ENCODE peak calls at places on chromosomes 5 and 9, in four cellular contexts. One of them, this sample, is unnamed.

GRCh38 chr5:171055881-171056454 is 194.2 kb downstream of the RANBP17 start:
- DNase-seq in uterus: no peak
- DNase-seq in neural progenitor cell: no peak
- DNase-seq in cardiac fibroblast: no peak
- DNase-seq in this sample: no peak

GRCh38 chr9:136482046-136482792 is 621 bp downstream of the SEC16A start:
- DNase-seq in uterus: no peak
- DNase-seq in neural progenitor cell: peak; percentile 38
- DNase-seq in cardiac fibroblast: peak; percentile 56
- DNase-seq in this sample: peak; percentile 82

GRCh38 chr5:67234671-67235176 is 38.1 kb upstream of the CD180 start:
- DNase-seq in uterus: no peak
- DNase-seq in neural progenitor cell: no peak
- DNase-seq in cardiac fibroblast: peak; percentile 86
- DNase-seq in this sample: no peak

GRCh38 chr5:170986598-170986997 is 124.8 kb downstream of the RANBP17 start:
- DNase-seq in uterus: no peak
- DNase-seq in neural progenitor cell: no peak
- DNase-seq in cardiac fibroblast: peak; percentile 54
- DNase-seq in this sample: no peak

GRCh38 chr5:92641031-92641962 is 939.7 kb downstream of the NR2F1-AS1 start:
- DNase-seq in uterus: peak; percentile 13
- DNase-seq in neural progenitor cell: no peak
- DNase-seq in cardiac fibroblast: peak; percentile 73
- DNase-seq in this sample: no peak

GRCh38 chr5:82534891-82535395 is 256.8 kb upstream of the RPS23 start:
- DNase-seq in uterus: no peak
- DNase-seq in neural progenitor cell: no peak
- DNase-seq in cardiac fibroblast: no peak
- DNase-seq in this sample: no peak

GRCh38 chr9:73137286-73137899 is 14.3 kb upstream of the ANXA1 start:
- DNase-seq in uterus: no peak
- DNase-seq in neural progenitor cell: peak; percentile 27
- DNase-seq in cardiac fibroblast: no peak
- DNase-seq in this sample: no peak

GRCh38 chr9:971901-972511 is 4.4 kb upstream of the DMRT3 start:
- DNase-seq in uterus: no peak
- DNase-seq in neural progenitor cell: peak; percentile 92
- DNase-seq in cardiac fibroblast: no peak
- DNase-seq in this sample: no peak

GRCh38 chr5:177086918-177087706 is 397 bp downstream of the FGFR4 start:
- DNase-seq in uterus: no peak
- DNase-seq in neural progenitor cell: peak; percentile 84
- DNase-seq in cardiac fibroblast: no peak
- DNase-seq in this sample: no peak

GRCh38 chr5:179212870-179213269 is 132.4 kb downstream of the ADAMTS2 start:
- DNase-seq in uterus: no peak
- DNase-seq in neural progenitor cell: peak; percentile 27
- DNase-seq in cardiac fibroblast: no peak
- DNase-seq in this sample: no peak

GRCh38 chr9:136014928-136015633 is 53.9 kb upstream of the UBAC1 start:
- DNase-seq in uterus: peak; percentile 12
- DNase-seq in neural progenitor cell: no peak
- DNase-seq in cardiac fibroblast: no peak
- DNase-seq in this sample: no peak

GRCh38 chr5:80941496-80941895 is 18.7 kb upstream of the RASGRF2 start:
- DNase-seq in uterus: no peak
- DNase-seq in neural progenitor cell: no peak
- DNase-seq in cardiac fibroblast: no peak
- DNase-seq in this sample: no peak

GRCh38 chr5:56070795-56071539 is 76.2 kb upstream of the IL6ST start:
- DNase-seq in uterus: no peak
- DNase-seq in neural progenitor cell: no peak
- DNase-seq in cardiac fibroblast: peak; percentile 55
- DNase-seq in this sample: no peak

GRCh38 chr5:31090467-31090866 is 103.0 kb upstream of the CDH6 start:
- DNase-seq in uterus: no peak
- DNase-seq in neural progenitor cell: no peak
- DNase-seq in cardiac fibroblast: no peak
- DNase-seq in this sample: no peak

GRCh38 chr5:152255411-152255810 is 149.7 kb downstream of the NMUR2 start:
- DNase-seq in uterus: no peak
- DNase-seq in neural progenitor cell: no peak
- DNase-seq in cardiac fibroblast: no peak
- DNase-seq in this sample: no peak

GRCh38 chr5:127072861-127073846 is at the start of gene C5orf63:
- DNase-seq in uterus: peak; percentile 64
- DNase-seq in neural progenitor cell: no peak
- DNase-seq in cardiac fibroblast: peak; percentile 26
- DNase-seq in this sample: no peak

GRCh38 chr5:101390317-101390908 is 487.3 kb upstream of the ST8SIA4 start:
- DNase-seq in uterus: no peak
- DNase-seq in neural progenitor cell: peak; percentile 82
- DNase-seq in cardiac fibroblast: peak; percentile 65
- DNase-seq in this sample: no peak

GRCh38 chr5:95861858-95862561 is 39.5 kb upstream of the GLRX start:
- DNase-seq in uterus: no peak
- DNase-seq in neural progenitor cell: no peak
- DNase-seq in cardiac fibroblast: peak; percentile 69
- DNase-seq in this sample: no peak

GRCh38 chr5:43192558-43193170 is 639 bp downstream of the NIM1K start:
- DNase-seq in uterus: peak; percentile 37
- DNase-seq in neural progenitor cell: peak; percentile 39
- DNase-seq in cardiac fibroblast: peak; percentile 19
- DNase-seq in this sample: no peak

GRCh38 chr9:71487046-71487445 is 281.3 kb downstream of the CEMIP2 start:
- DNase-seq in uterus: no peak
- DNase-seq in neural progenitor cell: peak; percentile 8
- DNase-seq in cardiac fibroblast: no peak
- DNase-seq in this sample: no peak

GRCh38 chr9:133032171-133032570 is 1.4 kb downstream of the GTF3C5 start:
- DNase-seq in uterus: no peak
- DNase-seq in neural progenitor cell: no peak
- DNase-seq in cardiac fibroblast: no peak
- DNase-seq in this sample: no peak
- H3K4me3 ChIP-seq in uterus: no peak overlapping the region
- H3K4me3 ChIP-seq in neural progenitor cell: peak overlapping the region; percentile 89
- H3K4me3 ChIP-seq in cardiac fibroblast: no peak overlapping the region
- H3K4me3 ChIP-seq in this sample: peak overlapping the region; percentile 86

GRCh38 chr5:146448783-146449519 is 1.8 kb downstream of the TCERG1 start:
- DNase-seq in uterus: no peak
- DNase-seq in neural progenitor cell: no peak
- DNase-seq in cardiac fibroblast: no peak
- DNase-seq in this sample: no peak
- H3K4me3 ChIP-seq in uterus: no peak overlapping the region
- H3K4me3 ChIP-seq in neural progenitor cell: peak overlapping the region; percentile 95
- H3K4me3 ChIP-seq in cardiac fibroblast: no peak overlapping the region
- H3K4me3 ChIP-seq in this sample: peak overlapping the region; percentile 81

DNA sequence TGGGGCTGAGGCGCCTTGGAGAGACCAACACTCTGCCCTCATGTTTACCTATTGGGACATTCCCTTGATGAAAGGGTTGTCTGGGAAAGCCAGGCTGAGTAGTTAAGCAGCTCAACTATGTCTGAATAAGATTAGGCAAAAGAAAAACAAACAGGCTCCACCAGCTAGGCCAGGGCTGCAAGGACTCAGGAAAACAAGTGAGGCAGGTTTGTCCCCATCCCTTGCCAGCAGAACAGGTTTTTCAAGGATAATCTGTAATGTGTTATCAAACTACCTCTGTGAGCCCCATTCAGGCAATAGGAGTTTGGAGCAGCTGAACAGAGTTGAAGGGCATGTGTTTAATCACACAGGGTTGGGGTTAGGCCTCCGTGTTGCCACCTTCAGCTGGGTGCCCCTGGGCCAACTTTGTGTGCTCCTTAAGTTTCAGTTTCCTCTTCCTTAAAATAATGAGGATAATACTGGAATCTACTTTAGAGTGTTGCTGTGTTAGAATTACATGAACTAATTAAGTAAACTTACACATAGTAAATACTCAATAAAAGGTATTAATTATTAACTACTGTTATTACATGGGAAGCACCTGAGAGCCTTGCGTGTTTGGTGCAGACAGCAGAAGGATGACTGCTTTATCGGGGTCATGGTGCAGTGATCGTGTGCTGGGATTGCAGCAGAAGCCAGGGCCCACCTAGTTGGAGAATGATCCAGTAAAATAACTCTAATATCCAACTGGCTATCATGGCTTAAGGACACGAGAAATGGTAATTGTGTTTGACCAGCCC is 72.1 kb upstream of the ATP10B start:
- DNase-seq in uterus: no peak
- DNase-seq in neural progenitor cell: peak; percentile 74
- DNase-seq in cardiac fibroblast: no peak
- DNase-seq in this sample: no peak
- H3K4me3 ChIP-seq in uterus: no peak overlapping the region
- H3K4me3 ChIP-seq in neural progenitor cell: no peak overlapping the region
- H3K4me3 ChIP-seq in cardiac fibroblast: no peak overlapping the region
- H3K4me3 ChIP-seq in this sample: no peak overlapping the region

GRCh38 chr5:109273594-109273993 is 136.2 kb downstream of the PJA2 start:
- DNase-seq in uterus: no peak
- DNase-seq in neural progenitor cell: no peak
- DNase-seq in cardiac fibroblast: no peak
- DNase-seq in this sample: no peak
- H3K4me3 ChIP-seq in uterus: no peak overlapping the region
- H3K4me3 ChIP-seq in neural progenitor cell: no peak overlapping the region
- H3K4me3 ChIP-seq in cardiac fibroblast: no peak overlapping the region
- H3K4me3 ChIP-seq in this sample: no peak overlapping the region

GRCh38 chr5:149605998-149606721 is 24.9 kb downstream of the ARHGEF37 start:
- DNase-seq in uterus: no peak
- DNase-seq in neural progenitor cell: no peak
- DNase-seq in cardiac fibroblast: peak; percentile 73
- DNase-seq in this sample: no peak

GRCh38 chr5:149610583-149611250 is 29.4 kb downstream of the ARHGEF37 start:
- DNase-seq in uterus: no peak
- DNase-seq in neural progenitor cell: no peak
- DNase-seq in cardiac fibroblast: no peak
- DNase-seq in this sample: no peak

GRCh38 chr5:149611327-149611726 is 30.0 kb downstream of the ARHGEF37 start:
- DNase-seq in uterus: peak; percentile 29
- DNase-seq in neural progenitor cell: no peak
- DNase-seq in cardiac fibroblast: peak; percentile 52
- DNase-seq in this sample: no peak

GRCh38 chr5:149609640-149610297 is 28.5 kb downstream of the ARHGEF37 start:
- DNase-seq in uterus: no peak
- DNase-seq in neural progenitor cell: no peak
- DNase-seq in cardiac fibroblast: no peak
- DNase-seq in this sample: no peak

DNA sequence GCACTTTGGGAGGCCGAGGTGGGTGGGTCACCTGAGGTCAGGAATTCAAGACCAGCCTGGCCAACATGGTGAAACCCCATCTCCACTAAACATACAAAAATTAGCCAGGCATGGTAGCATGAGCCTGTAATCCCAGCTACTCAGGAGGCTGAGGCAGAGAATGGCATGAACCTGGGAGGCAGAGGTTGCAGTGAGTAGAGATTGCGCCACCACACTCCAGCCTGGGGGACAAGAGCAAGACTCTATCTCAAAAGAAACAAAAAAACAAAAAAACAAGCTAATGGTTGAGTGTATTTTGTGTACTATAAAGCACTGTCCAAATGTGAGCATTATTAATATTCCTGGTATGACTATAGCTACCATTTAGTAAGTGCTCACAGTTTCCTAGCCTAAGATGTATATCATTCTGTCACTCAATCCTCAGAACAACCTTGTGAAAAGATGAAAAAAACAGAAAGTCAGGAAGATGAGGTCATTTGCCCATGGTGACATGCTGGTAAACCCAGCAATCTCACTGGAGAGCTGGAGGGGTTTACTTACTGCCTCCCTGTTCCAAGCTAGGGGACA is 27.7 kb downstream of the ARHGEF37 start:
- DNase-seq in uterus: no peak
- DNase-seq in neural progenitor cell: no peak
- DNase-seq in cardiac fibroblast: no peak
- DNase-seq in this sample: no peak
- H3K4me3 ChIP-seq in uterus: no peak overlapping the region
- H3K4me3 ChIP-seq in neural progenitor cell: no peak overlapping the region
- H3K4me3 ChIP-seq in cardiac fibroblast: no peak overlapping the region
- H3K4me3 ChIP-seq in this sample: no peak overlapping the region

GRCh38 chr9:120894404-120895226 is 17.6 kb upstream of the PHF19 start:
- DNase-seq in uterus: peak; percentile 78
- DNase-seq in neural progenitor cell: peak; percentile 63
- DNase-seq in cardiac fibroblast: peak; percentile 66
- DNase-seq in this sample: no peak
- H3K4me3 ChIP-seq in uterus: peak overlapping the region; percentile 20
- H3K4me3 ChIP-seq in neural progenitor cell: peak overlapping the region; percentile 24
- H3K4me3 ChIP-seq in cardiac fibroblast: no peak overlapping the region
- H3K4me3 ChIP-seq in this sample: peak overlapping the region; percentile 47

GRCh38 chr5:137209232-137209810 is 289.8 kb downstream of the SPOCK1 start:
- DNase-seq in uterus: no peak
- DNase-seq in neural progenitor cell: no peak
- DNase-seq in cardiac fibroblast: no peak
- DNase-seq in this sample: no peak
- H3K4me3 ChIP-seq in uterus: no peak overlapping the region
- H3K4me3 ChIP-seq in neural progenitor cell: no peak overlapping the region
- H3K4me3 ChIP-seq in cardiac fibroblast: no peak overlapping the region
- H3K4me3 ChIP-seq in this sample: no peak overlapping the region

GRCh38 chr5:140242890-140243585 is 59.9 kb downstream of the PFDN1 start:
- DNase-seq in uterus: no peak
- DNase-seq in neural progenitor cell: no peak
- DNase-seq in cardiac fibroblast: no peak
- DNase-seq in this sample: no peak

GRCh38 chr5:140243855-140244254 is 59.0 kb downstream of the PFDN1 start:
- DNase-seq in uterus: no peak
- DNase-seq in neural progenitor cell: no peak
- DNase-seq in cardiac fibroblast: no peak
- DNase-seq in this sample: no peak

GRCh38 chr5:140245354-140245753 is 57.5 kb downstream of the PFDN1 start:
- DNase-seq in uterus: no peak
- DNase-seq in neural progenitor cell: no peak
- DNase-seq in cardiac fibroblast: no peak
- DNase-seq in this sample: no peak

GRCh38 chr5:140245926-140246325 is 57.0 kb downstream of the PFDN1 start:
- DNase-seq in uterus: no peak
- DNase-seq in neural progenitor cell: no peak
- DNase-seq in cardiac fibroblast: no peak
- DNase-seq in this sample: no peak

DNA sequence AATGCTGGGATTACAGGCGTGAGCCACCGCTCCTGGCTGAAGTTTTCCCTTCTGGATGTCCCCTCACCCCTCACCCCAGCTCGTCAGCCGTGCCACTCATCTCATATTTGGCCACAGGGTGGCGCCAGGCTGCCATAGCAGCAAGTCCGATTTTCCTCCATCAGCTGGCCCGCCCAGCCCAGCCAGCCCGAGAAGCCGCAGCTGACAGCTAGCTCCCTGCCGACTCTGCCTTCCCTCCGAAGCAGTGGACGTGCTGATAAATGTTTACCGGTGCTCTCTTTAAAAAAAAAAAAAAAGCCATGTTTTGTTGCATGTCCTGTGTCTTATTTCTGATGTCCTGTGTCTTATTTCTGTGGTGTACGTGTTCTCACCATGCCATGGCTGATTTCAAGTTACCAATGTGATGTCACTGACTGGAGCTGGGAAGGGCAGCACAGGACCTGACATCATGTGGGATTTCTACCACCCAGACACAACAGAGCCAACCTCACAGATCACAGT is 58.3 kb downstream of the PFDN1 start:
- DNase-seq in uterus: peak; percentile 86
- DNase-seq in neural progenitor cell: peak; percentile 94
- DNase-seq in cardiac fibroblast: peak; percentile 95
- DNase-seq in this sample: peak; percentile 89
- H3K4me3 ChIP-seq in uterus: no peak overlapping the region
- H3K4me3 ChIP-seq in neural progenitor cell: no peak overlapping the region
- H3K4me3 ChIP-seq in cardiac fibroblast: no peak overlapping the region
- H3K4me3 ChIP-seq in this sample: no peak overlapping the region

This sample was measured in coronary artery.